ENCODE peak calls at places on chromosomes 5 and 9, in five cellular contexts. K is pancreas, Q is tibial artery, B is osteoblast, P is cardiac muscle cell. A is an unnamed sample.
A peak's percentile ranks its signal among the peaks of the same experiment; 100 is the strongest.

GRCh38 chr5:133848306-133848924 is 120.0 kb downstream of the C5orf15 start:
- DNase-seq in B (no peak), Q (no peak), K (no peak), P (no peak), A (no peak)

GRCh38 chr9:132026932-132027585 is 52.6 kb downstream of the MED27 start:
- DNase-seq in Q (no peak), P (peak; percentile 33), K (no peak), B (peak; percentile 90), A (no peak)

GRCh38 chr5:177233206-177233605 is 70.3 kb downstream of the RAB24 start:
- DNase-seq in Q (no peak), P (no peak), B (no peak), K (no peak), A (no peak)

GRCh38 chr9:99544526-99544925 is 277.2 kb upstream of the NR4A3 start:
- DNase-seq in K (no peak), Q (no peak), P (no peak), B (no peak), A (no peak)

GRCh38 chr5:151742870-151743294 is 15.5 kb downstream of the ATOX1 start:
- DNase-seq in Q (no peak), K (no peak), P (peak; percentile 76), B (peak; percentile 4), A (no peak)

GRCh38 chr5:150061538-150061995 is 24.8 kb downstream of the CSF1R start:
- DNase-seq in Q (peak; percentile 56), K (no peak), B (peak; percentile 37), P (no peak), A (no peak)

GRCh38 chr9:100294341-100294740 is 58.4 kb downstream of the TEX10 start:
- DNase-seq in B (no peak), K (no peak), Q (no peak), P (peak; percentile 12), A (no peak)

GRCh38 chr9:89489548-89490527 is 8.1 kb downstream of the SEMA4D start:
- DNase-seq in B (no peak), K (no peak), P (no peak), Q (no peak), A (no peak)

GRCh38 chr5:156883316-156883875 is 33.3 kb downstream of the PPP1R2B start:
- DNase-seq in B (no peak), P (no peak), Q (no peak), K (no peak), A (no peak)

GRCh38 chr5:149323235-149324205 is 21.8 kb upstream of the GRPEL2 start:
- DNase-seq in Q (no peak), B (no peak), P (peak; percentile 83), K (no peak), A (no peak)

GRCh38 chr9:129173296-129174101 is 4.6 kb downstream of the IER5L start:
- DNase-seq in B (peak; percentile 43), P (peak; percentile 13), Q (no peak), K (no peak), A (no peak)

GRCh38 chr5:32542216-32543059 is 42.9 kb upstream of the SUB1 start:
- DNase-seq in B (peak; percentile 31), Q (no peak), P (peak; percentile 56), K (no peak), A (no peak)

GRCh38 chr9:111662851-111663823 is 1.7 kb downstream of the GNG10 start:
- DNase-seq in K (no peak), B (no peak), P (no peak), Q (no peak), A (no peak)

GRCh38 chr9:137461663-137462395 is 2.7 kb upstream of the NSMF start:
- DNase-seq in K (no peak), Q (peak; percentile 75), B (peak; percentile 94), P (peak; percentile 76), A (peak; percentile 75)

GRCh38 chr9:131095666-131096489 is 453 bp upstream of the AIF1L start:
- DNase-seq in K (no peak), Q (no peak), P (peak; percentile 19), B (peak; percentile 92), A (no peak)

GRCh38 chr5:175750476-175751080 is 92.7 kb downstream of the HRH2 start:
- DNase-seq in K (no peak), Q (no peak), P (no peak), B (no peak), A (no peak)

GRCh38 chr5:51816427-51816826 is 433.2 kb downstream of the ISL1 start:
- DNase-seq in B (no peak), Q (no peak), K (no peak), P (no peak), A (no peak)

GRCh38 chr5:172107606-172108005 is 80.4 kb downstream of the STK10 start:
- DNase-seq in B (peak; percentile 94), Q (no peak), P (peak; percentile 86), K (no peak), A (no peak)

GRCh38 chr5:171336486-171337206 is 27.6 kb downstream of the TLX3 start:
- DNase-seq in K (no peak), P (peak; percentile 74), Q (peak; percentile 47), B (peak; percentile 78), A (no peak)

GRCh38 chr5:178602752-178603151 is 12.6 kb upstream of the COL23A1 start:
- DNase-seq in K (no peak), B (peak; percentile 57), P (no peak), Q (no peak), A (no peak)

GRCh38 chr5:72474117-72474915 is 32.9 kb downstream of the ZNF366 start:
- DNase-seq in P (peak; percentile 61), B (no peak), Q (no peak), K (no peak), A (no peak)

GRCh38 chr5:180172447-180173197 is 36.4 kb downstream of the RASGEF1C start:
- DNase-seq in K (no peak), P (peak; percentile 62), Q (no peak), B (peak; percentile 63), A (no peak)

GRCh38 chr5:50767588-50767987 is 101.2 kb downstream of the PARP8 start:
- DNase-seq in K (no peak), P (peak; percentile 15), Q (no peak), B (no peak), A (no peak)

GRCh38 chr5:78888580-78889187 is 96.4 kb downstream of the ARSB start:
- DNase-seq in B (no peak), P (no peak), Q (no peak), K (peak; percentile 25), A (no peak)

GRCh38 chr5:119200795-119201194 is 129.9 kb downstream of the DMXL1 start:
- DNase-seq in Q (no peak), P (no peak), K (no peak), B (no peak), A (no peak)

GRCh38 chr9:122526602-122527001 is 491 bp downstream of the OR1N1 start:
- DNase-seq in P (no peak), K (no peak), Q (no peak), B (no peak), A (no peak)
- TF ChIP-seq CTCF in P (no peak), K (no peak), Q (no peak), B (no peak), A (no peak)

GRCh38 chr5:112179290-112179689 is 239.8 kb downstream of the EPB41L4A start:
- DNase-seq in K (no peak), Q (no peak), P (no peak), B (no peak), A (no peak)
- TF ChIP-seq CTCF in K (no peak), Q (no peak), P (no peak), B (no peak), A (no peak)

GRCh38 chr5:143041972-143042770 is 272.0 kb downstream of the ARHGAP26 start:
- DNase-seq in K (no peak), Q (no peak), P (peak; percentile 45), B (no peak), A (no peak)
- TF ChIP-seq CTCF in K (no peak), Q (no peak), P (no peak), B (no peak), A (no peak)

GRCh38 chr5:169385636-169386035 is 84.7 kb upstream of the SLIT3 start:
- DNase-seq in Q (no peak), P (no peak), K (no peak), B (no peak), A (no peak)

GRCh38 chr5:169393907-169394306 is 93.0 kb upstream of the SLIT3 start:
- DNase-seq in B (no peak), Q (no peak), K (no peak), P (no peak), A (no peak)

GRCh38 chr5:169394371-169394770 is 93.4 kb upstream of the SLIT3 start:
- DNase-seq in B (no peak), Q (no peak), K (no peak), P (no peak), A (no peak)

GRCh38 chr5:169389318-169389717 is 88.4 kb upstream of the SLIT3 start:
- DNase-seq in P (no peak), K (no peak), Q (no peak), B (no peak), A (no peak)

GRCh38 chr5:169390265-169390664 is 89.3 kb upstream of the SLIT3 start:
- DNase-seq in Q (no peak), P (no peak), K (no peak), B (no peak), A (no peak)
- TF ChIP-seq CTCF in Q (no peak), P (no peak), K (no peak), B (peak; percentile 14), A (no peak)

DNA sequence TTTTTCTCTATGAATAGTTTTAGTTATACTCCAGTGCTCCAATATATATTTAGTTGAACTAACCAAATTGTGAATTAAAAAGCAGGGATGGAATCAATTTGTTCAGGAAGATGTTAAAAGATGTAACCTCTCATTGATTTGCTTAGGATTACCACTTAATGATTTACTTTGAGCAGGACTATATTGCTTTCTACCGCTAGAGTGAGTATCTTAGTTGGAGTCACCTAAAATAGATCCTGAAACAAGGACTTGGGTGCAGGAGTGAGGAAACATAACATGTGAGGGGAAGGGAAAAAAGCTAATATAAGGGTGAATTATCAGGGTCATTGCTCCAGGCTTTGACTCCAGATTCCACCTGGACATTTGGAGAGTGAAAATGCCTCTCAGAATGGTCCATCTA is 2277.4 kb upstream of the C9orf72 start:
- DNase-seq in Q (no peak), P (no peak), B (no peak), K (no peak), A (no peak)
- TF ChIP-seq CTCF in Q (no peak), P (no peak), B (no peak), K (no peak), A (no peak)

DNA sequence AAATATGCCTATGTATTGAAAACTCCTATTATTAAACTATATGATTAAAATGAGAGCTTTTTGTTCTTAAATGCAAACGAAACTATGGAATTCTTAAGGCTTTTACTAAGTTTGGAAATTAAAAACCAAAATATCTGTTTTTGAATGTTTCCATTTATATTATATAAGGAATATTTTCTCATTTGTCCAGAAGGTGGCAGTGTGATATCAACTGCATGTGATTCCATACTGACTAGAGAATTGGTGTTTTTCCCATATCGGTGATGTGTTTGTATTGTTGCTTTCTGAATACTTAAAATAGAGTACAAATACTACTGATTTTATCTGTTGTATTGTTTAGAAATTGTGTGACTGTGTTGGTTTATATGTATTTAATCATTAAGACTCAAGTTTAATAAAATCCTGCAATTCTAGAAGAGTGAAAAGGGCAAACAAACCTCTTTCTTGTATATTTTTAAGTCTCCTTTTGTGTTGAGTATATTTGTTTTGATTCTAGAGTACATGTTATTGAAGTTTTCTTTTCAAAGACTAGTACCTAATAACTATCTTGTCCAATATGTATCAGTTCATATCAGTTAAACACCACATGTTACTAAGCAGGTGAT is 320.8 kb downstream of the CCDC171 start:
- DNase-seq in Q (no peak), B (peak; percentile 0), K (no peak), P (peak; percentile 82), A (no peak)
- TF ChIP-seq CTCF in Q (peak; percentile 66), B (peak; percentile 66), K (peak; percentile 58), P (peak; percentile 47), A (peak; percentile 56)